ENCODE peak calls at places on chromosomes 13 and 19, in five cellular contexts. One of them, this sample, is unnamed.

GRCh38 chr13:45500492-45501174 is 35.9 kb downstream of the COG3 start:
- DNase-seq in heart left ventricle: no peak
- DNase-seq in ACHN: peak
- DNase-seq in kidney epithelial cell: peak
- DNase-seq in ELF-1: no peak
- DNase-seq in this sample: peak

GRCh38 chr13:84542348-84542747 is 660.1 kb upstream of the SLITRK1 start:
- DNase-seq in ACHN: no peak
- DNase-seq in heart left ventricle: no peak
- DNase-seq in kidney epithelial cell: no peak
- DNase-seq in ELF-1: no peak
- DNase-seq in this sample: no peak

GRCh38 chr19:1315470-1316166 is 29.9 kb downstream of the EFNA2 start:
- DNase-seq in ELF-1: peak
- DNase-seq in kidney epithelial cell: no peak
- DNase-seq in heart left ventricle: peak
- DNase-seq in ACHN: peak
- DNase-seq in this sample: no peak

GRCh38 chr19:45527731-45528130 is 20.5 kb downstream of the VASP start:
- DNase-seq in ELF-1: no peak
- DNase-seq in kidney epithelial cell: no peak
- DNase-seq in heart left ventricle: no peak
- DNase-seq in ACHN: no peak
- DNase-seq in this sample: no peak

GRCh38 chr19:14544977-14545715 is 15.8 kb downstream of the TECR start:
- DNase-seq in ELF-1: no peak
- DNase-seq in kidney epithelial cell: no peak
- DNase-seq in heart left ventricle: peak
- DNase-seq in ACHN: no peak
- DNase-seq in this sample: no peak

GRCh38 chr19:3024509-3024869 is 4.6 kb downstream of the TLE2 start:
- DNase-seq in kidney epithelial cell: no peak
- DNase-seq in heart left ventricle: no peak
- DNase-seq in ACHN: no peak
- DNase-seq in ELF-1: no peak
- DNase-seq in this sample: no peak

GRCh38 chr13:106423530-106423929 is 111.9 kb downstream of the EFNB2 start:
- DNase-seq in kidney epithelial cell: no peak
- DNase-seq in ELF-1: peak
- DNase-seq in heart left ventricle: no peak
- DNase-seq in ACHN: no peak
- DNase-seq in this sample: no peak

GRCh38 chr13:110322126-110322827 is 15.2 kb downstream of the COL4A2 start:
- DNase-seq in ACHN: no peak
- DNase-seq in ELF-1: no peak
- DNase-seq in kidney epithelial cell: no peak
- DNase-seq in heart left ventricle: no peak
- DNase-seq in this sample: no peak

GRCh38 chr19:46186717-46187101 is 38.7 kb downstream of the IGFL2 start:
- DNase-seq in kidney epithelial cell: no peak
- DNase-seq in ELF-1: no peak
- DNase-seq in ACHN: no peak
- DNase-seq in heart left ventricle: no peak
- DNase-seq in this sample: no peak

GRCh38 chr13:23427342-23428182 is 5.9 kb downstream of the SACS start:
- DNase-seq in ACHN: peak
- DNase-seq in heart left ventricle: no peak
- DNase-seq in ELF-1: no peak
- DNase-seq in kidney epithelial cell: peak
- DNase-seq in this sample: peak

GRCh38 chr13:100825551-100825950 is 151.0 kb upstream of the TMTC4 start:
- DNase-seq in kidney epithelial cell: no peak
- DNase-seq in ACHN: no peak
- DNase-seq in ELF-1: no peak
- DNase-seq in heart left ventricle: no peak
- DNase-seq in this sample: peak

GRCh38 chr13:51585234-51585672 is 991 bp downstream of the WDFY2 start:
- DNase-seq in ELF-1: no peak
- DNase-seq in ACHN: peak
- DNase-seq in kidney epithelial cell: no peak
- DNase-seq in heart left ventricle: no peak
- DNase-seq in this sample: no peak

GRCh38 chr13:43933378-43933777 is 53.7 kb downstream of the LACC1 start:
- DNase-seq in heart left ventricle: no peak
- DNase-seq in ELF-1: no peak
- DNase-seq in kidney epithelial cell: no peak
- DNase-seq in ACHN: no peak
- DNase-seq in this sample: no peak

GRCh38 chr19:48724796-48725753 is 5.5 kb upstream of the MAMSTR start:
- DNase-seq in kidney epithelial cell: no peak
- DNase-seq in heart left ventricle: peak
- DNase-seq in ACHN: peak
- DNase-seq in ELF-1: peak
- DNase-seq in this sample: peak

GRCh38 chr13:41960195-41960699 is 662 bp downstream of the VWA8 start:
- DNase-seq in heart left ventricle: no peak
- DNase-seq in kidney epithelial cell: no peak
- DNase-seq in ELF-1: peak
- DNase-seq in ACHN: peak
- DNase-seq in this sample: no peak

GRCh38 chr19:39837978-39838377 is 4.0 kb upstream of the DYRK1B start:
- DNase-seq in heart left ventricle: no peak
- DNase-seq in ELF-1: no peak
- DNase-seq in kidney epithelial cell: no peak
- DNase-seq in ACHN: no peak
- DNase-seq in this sample: no peak

GRCh38 chr13:114259974-114260373 is 21.4 kb upstream of the UPF3A start:
- DNase-seq in kidney epithelial cell: no peak
- DNase-seq in ACHN: no peak
- DNase-seq in ELF-1: no peak
- DNase-seq in heart left ventricle: no peak
- DNase-seq in this sample: no peak

GRCh38 chr13:110463876-110464510 is 97.5 kb downstream of the RAB20 start:
- DNase-seq in heart left ventricle: no peak
- DNase-seq in ELF-1: no peak
- DNase-seq in ACHN: no peak
- DNase-seq in kidney epithelial cell: no peak
- DNase-seq in this sample: no peak